ENCODE peak calls at places on chromosomes 16 and 17, in ten cellular contexts. One of them, this sample, is unnamed.

GRCh38 chr17:38897671-38898290 is 27.6 kb upstream of the LASP1NB start:
- ATAC-seq in activated naive CD8-positive, alpha-beta T cell treated with anti-CD3 and anti-CD28 coated beads, Interleukin-2, amount 10 ng/mL, durations not matched to agents 7 days and 5 days: no peak
- ATAC-seq in natural killer cell: no peak
- ATAC-seq in Right ventricle myocardium superior: no peak
- ATAC-seq in activated CD8-positive, alpha-beta T cell treated with anti-CD3 and anti-CD28 coated beads, Interleukin-2, amount 10 ng/mL, durations not matched to agents 7 days and 5 days: no peak
- ATAC-seq in activated T-cell treated with anti-CD3 and anti-CD28 coated beads, Interleukin-2, amount 50 U/mL, for 72 hours: peak; percentile 3
- ATAC-seq in effector memory CD8-positive, alpha-beta T cell: no peak
- ATAC-seq in IMR-90: no peak
- ATAC-seq in central memory CD8-positive, alpha-beta T cell: no peak
- ATAC-seq in A549: no peak
- ATAC-seq in this sample: no peak

GRCh38 chr16:24024971-24025370 is 189.2 kb downstream of the PRKCB start:
- ATAC-seq in activated naive CD8-positive, alpha-beta T cell treated with anti-CD3 and anti-CD28 coated beads, Interleukin-2, amount 10 ng/mL, durations not matched to agents 7 days and 5 days: no peak
- ATAC-seq in natural killer cell: no peak
- ATAC-seq in Right ventricle myocardium superior: no peak
- ATAC-seq in activated CD8-positive, alpha-beta T cell treated with anti-CD3 and anti-CD28 coated beads, Interleukin-2, amount 10 ng/mL, durations not matched to agents 7 days and 5 days: no peak
- ATAC-seq in activated T-cell treated with anti-CD3 and anti-CD28 coated beads, Interleukin-2, amount 50 U/mL, for 72 hours: no peak
- ATAC-seq in effector memory CD8-positive, alpha-beta T cell: no peak
- ATAC-seq in IMR-90: no peak
- ATAC-seq in central memory CD8-positive, alpha-beta T cell: no peak
- ATAC-seq in A549: no peak
- ATAC-seq in this sample: no peak

GRCh38 chr17:20127660-20128413 is 118.7 kb downstream of the SPECC1 start:
- ATAC-seq in activated naive CD8-positive, alpha-beta T cell treated with anti-CD3 and anti-CD28 coated beads, Interleukin-2, amount 10 ng/mL, durations not matched to agents 7 days and 5 days: no peak
- ATAC-seq in natural killer cell: no peak
- ATAC-seq in Right ventricle myocardium superior: no peak
- ATAC-seq in activated CD8-positive, alpha-beta T cell treated with anti-CD3 and anti-CD28 coated beads, Interleukin-2, amount 10 ng/mL, durations not matched to agents 7 days and 5 days: no peak
- ATAC-seq in activated T-cell treated with anti-CD3 and anti-CD28 coated beads, Interleukin-2, amount 50 U/mL, for 72 hours: no peak
- ATAC-seq in effector memory CD8-positive, alpha-beta T cell: no peak
- ATAC-seq in IMR-90: peak; percentile 96
- ATAC-seq in central memory CD8-positive, alpha-beta T cell: no peak
- ATAC-seq in A549: peak; percentile 34
- ATAC-seq in this sample: no peak

GRCh38 chr16:24505959-24506358 is 33.4 kb upstream of the RBBP6 start:
- ATAC-seq in activated naive CD8-positive, alpha-beta T cell treated with anti-CD3 and anti-CD28 coated beads, Interleukin-2, amount 10 ng/mL, durations not matched to agents 7 days and 5 days: no peak
- ATAC-seq in natural killer cell: no peak
- ATAC-seq in Right ventricle myocardium superior: no peak
- ATAC-seq in activated CD8-positive, alpha-beta T cell treated with anti-CD3 and anti-CD28 coated beads, Interleukin-2, amount 10 ng/mL, durations not matched to agents 7 days and 5 days: no peak
- ATAC-seq in activated T-cell treated with anti-CD3 and anti-CD28 coated beads, Interleukin-2, amount 50 U/mL, for 72 hours: no peak
- ATAC-seq in effector memory CD8-positive, alpha-beta T cell: no peak
- ATAC-seq in IMR-90: no peak
- ATAC-seq in central memory CD8-positive, alpha-beta T cell: no peak
- ATAC-seq in A549: no peak
- ATAC-seq in this sample: no peak

GRCh38 chr16:71666264-71666663 is 40.3 kb downstream of the MARVELD3 start:
- ATAC-seq in activated naive CD8-positive, alpha-beta T cell treated with anti-CD3 and anti-CD28 coated beads, Interleukin-2, amount 10 ng/mL, durations not matched to agents 7 days and 5 days: no peak
- ATAC-seq in natural killer cell: no peak
- ATAC-seq in Right ventricle myocardium superior: no peak
- ATAC-seq in activated CD8-positive, alpha-beta T cell treated with anti-CD3 and anti-CD28 coated beads, Interleukin-2, amount 10 ng/mL, durations not matched to agents 7 days and 5 days: no peak
- ATAC-seq in activated T-cell treated with anti-CD3 and anti-CD28 coated beads, Interleukin-2, amount 50 U/mL, for 72 hours: no peak
- ATAC-seq in effector memory CD8-positive, alpha-beta T cell: no peak
- ATAC-seq in IMR-90: no peak
- ATAC-seq in central memory CD8-positive, alpha-beta T cell: no peak
- ATAC-seq in A549: no peak
- ATAC-seq in this sample: no peak

GRCh38 chr16:2992383-2993081 is 12.3 kb upstream of the PKMYT1 start:
- ATAC-seq in activated naive CD8-positive, alpha-beta T cell treated with anti-CD3 and anti-CD28 coated beads, Interleukin-2, amount 10 ng/mL, durations not matched to agents 7 days and 5 days: no peak
- ATAC-seq in natural killer cell: no peak
- ATAC-seq in Right ventricle myocardium superior: no peak
- ATAC-seq in activated CD8-positive, alpha-beta T cell treated with anti-CD3 and anti-CD28 coated beads, Interleukin-2, amount 10 ng/mL, durations not matched to agents 7 days and 5 days: no peak
- ATAC-seq in activated T-cell treated with anti-CD3 and anti-CD28 coated beads, Interleukin-2, amount 50 U/mL, for 72 hours: no peak
- ATAC-seq in effector memory CD8-positive, alpha-beta T cell: no peak
- ATAC-seq in IMR-90: no peak
- ATAC-seq in central memory CD8-positive, alpha-beta T cell: no peak
- ATAC-seq in A549: no peak
- ATAC-seq in this sample: no peak

GRCh38 chr16:83911290-83911689 is 12.4 kb downstream of the MLYCD start:
- ATAC-seq in activated naive CD8-positive, alpha-beta T cell treated with anti-CD3 and anti-CD28 coated beads, Interleukin-2, amount 10 ng/mL, durations not matched to agents 7 days and 5 days: no peak
- ATAC-seq in natural killer cell: no peak
- ATAC-seq in Right ventricle myocardium superior: no peak
- ATAC-seq in activated CD8-positive, alpha-beta T cell treated with anti-CD3 and anti-CD28 coated beads, Interleukin-2, amount 10 ng/mL, durations not matched to agents 7 days and 5 days: no peak
- ATAC-seq in activated T-cell treated with anti-CD3 and anti-CD28 coated beads, Interleukin-2, amount 50 U/mL, for 72 hours: no peak
- ATAC-seq in effector memory CD8-positive, alpha-beta T cell: no peak
- ATAC-seq in IMR-90: no peak
- ATAC-seq in central memory CD8-positive, alpha-beta T cell: no peak
- ATAC-seq in A549: no peak
- ATAC-seq in this sample: no peak

GRCh38 chr16:12178251-12178990 is 201.9 kb downstream of the SNX29 start:
- ATAC-seq in activated naive CD8-positive, alpha-beta T cell treated with anti-CD3 and anti-CD28 coated beads, Interleukin-2, amount 10 ng/mL, durations not matched to agents 7 days and 5 days: no peak
- ATAC-seq in natural killer cell: no peak
- ATAC-seq in Right ventricle myocardium superior: peak; percentile 83
- ATAC-seq in activated CD8-positive, alpha-beta T cell treated with anti-CD3 and anti-CD28 coated beads, Interleukin-2, amount 10 ng/mL, durations not matched to agents 7 days and 5 days: no peak
- ATAC-seq in activated T-cell treated with anti-CD3 and anti-CD28 coated beads, Interleukin-2, amount 50 U/mL, for 72 hours: no peak
- ATAC-seq in effector memory CD8-positive, alpha-beta T cell: no peak
- ATAC-seq in IMR-90: peak; percentile 93
- ATAC-seq in central memory CD8-positive, alpha-beta T cell: no peak
- ATAC-seq in A549: no peak
- ATAC-seq in this sample: no peak

GRCh38 chr16:54411555-54411954 is 125.0 kb upstream of the IRX3 start:
- ATAC-seq in activated naive CD8-positive, alpha-beta T cell treated with anti-CD3 and anti-CD28 coated beads, Interleukin-2, amount 10 ng/mL, durations not matched to agents 7 days and 5 days: no peak
- ATAC-seq in natural killer cell: no peak
- ATAC-seq in Right ventricle myocardium superior: peak; percentile 55
- ATAC-seq in activated CD8-positive, alpha-beta T cell treated with anti-CD3 and anti-CD28 coated beads, Interleukin-2, amount 10 ng/mL, durations not matched to agents 7 days and 5 days: no peak
- ATAC-seq in activated T-cell treated with anti-CD3 and anti-CD28 coated beads, Interleukin-2, amount 50 U/mL, for 72 hours: no peak
- ATAC-seq in effector memory CD8-positive, alpha-beta T cell: no peak
- ATAC-seq in IMR-90: no peak
- ATAC-seq in central memory CD8-positive, alpha-beta T cell: no peak
- ATAC-seq in A549: no peak
- ATAC-seq in this sample: no peak

GRCh38 chr16:30009990-30010816 is 624 bp downstream of the DOC2A start:
- ATAC-seq in activated naive CD8-positive, alpha-beta T cell treated with anti-CD3 and anti-CD28 coated beads, Interleukin-2, amount 10 ng/mL, durations not matched to agents 7 days and 5 days: no peak
- ATAC-seq in natural killer cell: peak; percentile 12
- ATAC-seq in Right ventricle myocardium superior: no peak
- ATAC-seq in activated CD8-positive, alpha-beta T cell treated with anti-CD3 and anti-CD28 coated beads, Interleukin-2, amount 10 ng/mL, durations not matched to agents 7 days and 5 days: peak; percentile 22
- ATAC-seq in activated T-cell treated with anti-CD3 and anti-CD28 coated beads, Interleukin-2, amount 50 U/mL, for 72 hours: peak; percentile 12
- ATAC-seq in effector memory CD8-positive, alpha-beta T cell: peak; percentile 16
- ATAC-seq in IMR-90: peak; percentile 8
- ATAC-seq in central memory CD8-positive, alpha-beta T cell: no peak
- ATAC-seq in A549: no peak
- ATAC-seq in this sample: no peak

GRCh38 chr17:45139533-45139920 is 4.0 kb downstream of the ACBD4 start:
- ATAC-seq in activated naive CD8-positive, alpha-beta T cell treated with anti-CD3 and anti-CD28 coated beads, Interleukin-2, amount 10 ng/mL, durations not matched to agents 7 days and 5 days: no peak
- ATAC-seq in natural killer cell: no peak
- ATAC-seq in Right ventricle myocardium superior: no peak
- ATAC-seq in activated CD8-positive, alpha-beta T cell treated with anti-CD3 and anti-CD28 coated beads, Interleukin-2, amount 10 ng/mL, durations not matched to agents 7 days and 5 days: no peak
- ATAC-seq in activated T-cell treated with anti-CD3 and anti-CD28 coated beads, Interleukin-2, amount 50 U/mL, for 72 hours: no peak
- ATAC-seq in effector memory CD8-positive, alpha-beta T cell: no peak
- ATAC-seq in IMR-90: no peak
- ATAC-seq in central memory CD8-positive, alpha-beta T cell: no peak
- ATAC-seq in A549: no peak
- ATAC-seq in this sample: no peak

GRCh38 chr16:47460301-47460754 is 535 bp downstream of the ITFG1 start:
- ATAC-seq in activated naive CD8-positive, alpha-beta T cell treated with anti-CD3 and anti-CD28 coated beads, Interleukin-2, amount 10 ng/mL, durations not matched to agents 7 days and 5 days: no peak
- ATAC-seq in natural killer cell: no peak
- ATAC-seq in Right ventricle myocardium superior: no peak
- ATAC-seq in activated CD8-positive, alpha-beta T cell treated with anti-CD3 and anti-CD28 coated beads, Interleukin-2, amount 10 ng/mL, durations not matched to agents 7 days and 5 days: no peak
- ATAC-seq in activated T-cell treated with anti-CD3 and anti-CD28 coated beads, Interleukin-2, amount 50 U/mL, for 72 hours: no peak
- ATAC-seq in effector memory CD8-positive, alpha-beta T cell: no peak
- ATAC-seq in IMR-90: no peak
- ATAC-seq in central memory CD8-positive, alpha-beta T cell: no peak
- ATAC-seq in A549: peak; percentile 19
- ATAC-seq in this sample: no peak

GRCh38 chr16:47519037-47519436 is 57.9 kb downstream of the PHKB start:
- ATAC-seq in activated naive CD8-positive, alpha-beta T cell treated with anti-CD3 and anti-CD28 coated beads, Interleukin-2, amount 10 ng/mL, durations not matched to agents 7 days and 5 days: no peak
- ATAC-seq in natural killer cell: no peak
- ATAC-seq in Right ventricle myocardium superior: no peak
- ATAC-seq in activated CD8-positive, alpha-beta T cell treated with anti-CD3 and anti-CD28 coated beads, Interleukin-2, amount 10 ng/mL, durations not matched to agents 7 days and 5 days: no peak
- ATAC-seq in activated T-cell treated with anti-CD3 and anti-CD28 coated beads, Interleukin-2, amount 50 U/mL, for 72 hours: peak; percentile 36
- ATAC-seq in effector memory CD8-positive, alpha-beta T cell: no peak
- ATAC-seq in IMR-90: no peak
- ATAC-seq in central memory CD8-positive, alpha-beta T cell: no peak
- ATAC-seq in A549: no peak
- ATAC-seq in this sample: no peak

GRCh38 chr17:64401941-64402340 is 11.3 kb upstream of the PECAM1 start:
- ATAC-seq in activated naive CD8-positive, alpha-beta T cell treated with anti-CD3 and anti-CD28 coated beads, Interleukin-2, amount 10 ng/mL, durations not matched to agents 7 days and 5 days: no peak
- ATAC-seq in natural killer cell: peak; percentile 58
- ATAC-seq in Right ventricle myocardium superior: no peak
- ATAC-seq in activated CD8-positive, alpha-beta T cell treated with anti-CD3 and anti-CD28 coated beads, Interleukin-2, amount 10 ng/mL, durations not matched to agents 7 days and 5 days: peak; percentile 6
- ATAC-seq in activated T-cell treated with anti-CD3 and anti-CD28 coated beads, Interleukin-2, amount 50 U/mL, for 72 hours: no peak
- ATAC-seq in effector memory CD8-positive, alpha-beta T cell: no peak
- ATAC-seq in IMR-90: no peak
- ATAC-seq in central memory CD8-positive, alpha-beta T cell: no peak
- ATAC-seq in A549: no peak
- ATAC-seq in this sample: no peak

GRCh38 chr16:87896924-87897562 is 27.7 kb upstream of the SLC7A5 start:
- ATAC-seq in activated naive CD8-positive, alpha-beta T cell treated with anti-CD3 and anti-CD28 coated beads, Interleukin-2, amount 10 ng/mL, durations not matched to agents 7 days and 5 days: peak; percentile 4
- ATAC-seq in natural killer cell: no peak
- ATAC-seq in Right ventricle myocardium superior: no peak
- ATAC-seq in activated CD8-positive, alpha-beta T cell treated with anti-CD3 and anti-CD28 coated beads, Interleukin-2, amount 10 ng/mL, durations not matched to agents 7 days and 5 days: peak; percentile 6
- ATAC-seq in activated T-cell treated with anti-CD3 and anti-CD28 coated beads, Interleukin-2, amount 50 U/mL, for 72 hours: no peak
- ATAC-seq in effector memory CD8-positive, alpha-beta T cell: no peak
- ATAC-seq in IMR-90: no peak
- ATAC-seq in central memory CD8-positive, alpha-beta T cell: no peak
- ATAC-seq in A549: no peak
- ATAC-seq in this sample: no peak

GRCh38 chr17:10041287-10041612 is 136.2 kb upstream of the RCVRN start:
- ATAC-seq in activated naive CD8-positive, alpha-beta T cell treated with anti-CD3 and anti-CD28 coated beads, Interleukin-2, amount 10 ng/mL, durations not matched to agents 7 days and 5 days: no peak
- ATAC-seq in natural killer cell: no peak
- ATAC-seq in Right ventricle myocardium superior: no peak
- ATAC-seq in activated CD8-positive, alpha-beta T cell treated with anti-CD3 and anti-CD28 coated beads, Interleukin-2, amount 10 ng/mL, durations not matched to agents 7 days and 5 days: no peak
- ATAC-seq in activated T-cell treated with anti-CD3 and anti-CD28 coated beads, Interleukin-2, amount 50 U/mL, for 72 hours: no peak
- ATAC-seq in effector memory CD8-positive, alpha-beta T cell: no peak
- ATAC-seq in IMR-90: no peak
- ATAC-seq in central memory CD8-positive, alpha-beta T cell: no peak
- ATAC-seq in A549: peak; percentile 65
- ATAC-seq in this sample: no peak

GRCh38 chr17:4474093-4474492 is 24.6 kb upstream of the SPNS2 start:
- ATAC-seq in activated naive CD8-positive, alpha-beta T cell treated with anti-CD3 and anti-CD28 coated beads, Interleukin-2, amount 10 ng/mL, durations not matched to agents 7 days and 5 days: no peak
- ATAC-seq in natural killer cell: no peak
- ATAC-seq in Right ventricle myocardium superior: peak; percentile 94
- ATAC-seq in activated CD8-positive, alpha-beta T cell treated with anti-CD3 and anti-CD28 coated beads, Interleukin-2, amount 10 ng/mL, durations not matched to agents 7 days and 5 days: no peak
- ATAC-seq in activated T-cell treated with anti-CD3 and anti-CD28 coated beads, Interleukin-2, amount 50 U/mL, for 72 hours: no peak
- ATAC-seq in effector memory CD8-positive, alpha-beta T cell: no peak
- ATAC-seq in IMR-90: no peak
- ATAC-seq in central memory CD8-positive, alpha-beta T cell: no peak
- ATAC-seq in A549: no peak
- ATAC-seq in this sample: no peak

GRCh38 chr17:6683730-6684459 is 29.3 kb downstream of the SLC13A5 start:
- ATAC-seq in activated naive CD8-positive, alpha-beta T cell treated with anti-CD3 and anti-CD28 coated beads, Interleukin-2, amount 10 ng/mL, durations not matched to agents 7 days and 5 days: no peak
- ATAC-seq in natural killer cell: no peak
- ATAC-seq in Right ventricle myocardium superior: no peak
- ATAC-seq in activated CD8-positive, alpha-beta T cell treated with anti-CD3 and anti-CD28 coated beads, Interleukin-2, amount 10 ng/mL, durations not matched to agents 7 days and 5 days: no peak
- ATAC-seq in activated T-cell treated with anti-CD3 and anti-CD28 coated beads, Interleukin-2, amount 50 U/mL, for 72 hours: no peak
- ATAC-seq in effector memory CD8-positive, alpha-beta T cell: no peak
- ATAC-seq in IMR-90: no peak
- ATAC-seq in central memory CD8-positive, alpha-beta T cell: no peak
- ATAC-seq in A549: no peak
- ATAC-seq in this sample: no peak

GRCh38 chr16:50284131-50284911 is 18.0 kb downstream of the ADCY7 start:
- ATAC-seq in activated naive CD8-positive, alpha-beta T cell treated with anti-CD3 and anti-CD28 coated beads, Interleukin-2, amount 10 ng/mL, durations not matched to agents 7 days and 5 days: no peak
- ATAC-seq in natural killer cell: peak; percentile 25
- ATAC-seq in Right ventricle myocardium superior: peak; percentile 34
- ATAC-seq in activated CD8-positive, alpha-beta T cell treated with anti-CD3 and anti-CD28 coated beads, Interleukin-2, amount 10 ng/mL, durations not matched to agents 7 days and 5 days: no peak
- ATAC-seq in activated T-cell treated with anti-CD3 and anti-CD28 coated beads, Interleukin-2, amount 50 U/mL, for 72 hours: no peak
- ATAC-seq in effector memory CD8-positive, alpha-beta T cell: no peak
- ATAC-seq in IMR-90: no peak
- ATAC-seq in central memory CD8-positive, alpha-beta T cell: no peak
- ATAC-seq in A549: peak; percentile 22
- ATAC-seq in this sample: no peak

GRCh38 chr17:59329558-59330313 is 1.7 kb upstream of the YPEL2 start:
- ATAC-seq in activated naive CD8-positive, alpha-beta T cell treated with anti-CD3 and anti-CD28 coated beads, Interleukin-2, amount 10 ng/mL, durations not matched to agents 7 days and 5 days: peak; percentile 51
- ATAC-seq in natural killer cell: peak; percentile 66
- ATAC-seq in Right ventricle myocardium superior: peak; percentile 64
- ATAC-seq in activated CD8-positive, alpha-beta T cell treated with anti-CD3 and anti-CD28 coated beads, Interleukin-2, amount 10 ng/mL, durations not matched to agents 7 days and 5 days: peak; percentile 52
- ATAC-seq in activated T-cell treated with anti-CD3 and anti-CD28 coated beads, Interleukin-2, amount 50 U/mL, for 72 hours: peak; percentile 48
- ATAC-seq in effector memory CD8-positive, alpha-beta T cell: peak; percentile 63
- ATAC-seq in IMR-90: peak; percentile 64
- ATAC-seq in central memory CD8-positive, alpha-beta T cell: peak; percentile 65
- ATAC-seq in A549: peak; percentile 78
- ATAC-seq in this sample: peak; percentile 64

GRCh38 chr16:89620406-89620841 is 7.0 kb downstream of the DPEP1 start:
- ATAC-seq in activated naive CD8-positive, alpha-beta T cell treated with anti-CD3 and anti-CD28 coated beads, Interleukin-2, amount 10 ng/mL, durations not matched to agents 7 days and 5 days: no peak
- ATAC-seq in natural killer cell: no peak
- ATAC-seq in Right ventricle myocardium superior: no peak
- ATAC-seq in activated CD8-positive, alpha-beta T cell treated with anti-CD3 and anti-CD28 coated beads, Interleukin-2, amount 10 ng/mL, durations not matched to agents 7 days and 5 days: no peak
- ATAC-seq in activated T-cell treated with anti-CD3 and anti-CD28 coated beads, Interleukin-2, amount 50 U/mL, for 72 hours: no peak
- ATAC-seq in effector memory CD8-positive, alpha-beta T cell: no peak
- ATAC-seq in IMR-90: no peak
- ATAC-seq in central memory CD8-positive, alpha-beta T cell: no peak
- ATAC-seq in A549: no peak
- ATAC-seq in this sample: no peak

GRCh38 chr17:68955181-68955841 is at the start of gene ABCA8:
- ATAC-seq in activated naive CD8-positive, alpha-beta T cell treated with anti-CD3 and anti-CD28 coated beads, Interleukin-2, amount 10 ng/mL, durations not matched to agents 7 days and 5 days: no peak
- ATAC-seq in natural killer cell: no peak
- ATAC-seq in Right ventricle myocardium superior: peak; percentile 93
- ATAC-seq in activated CD8-positive, alpha-beta T cell treated with anti-CD3 and anti-CD28 coated beads, Interleukin-2, amount 10 ng/mL, durations not matched to agents 7 days and 5 days: no peak
- ATAC-seq in activated T-cell treated with anti-CD3 and anti-CD28 coated beads, Interleukin-2, amount 50 U/mL, for 72 hours: no peak
- ATAC-seq in effector memory CD8-positive, alpha-beta T cell: no peak
- ATAC-seq in IMR-90: peak; percentile 73
- ATAC-seq in central memory CD8-positive, alpha-beta T cell: no peak
- ATAC-seq in A549: no peak
- ATAC-seq in this sample: no peak

GRCh38 chr17:31269597-31269996 is 27.4 kb downstream of the OMG start:
- ATAC-seq in activated naive CD8-positive, alpha-beta T cell treated with anti-CD3 and anti-CD28 coated beads, Interleukin-2, amount 10 ng/mL, durations not matched to agents 7 days and 5 days: no peak
- ATAC-seq in natural killer cell: no peak
- ATAC-seq in Right ventricle myocardium superior: peak; percentile 73
- ATAC-seq in activated CD8-positive, alpha-beta T cell treated with anti-CD3 and anti-CD28 coated beads, Interleukin-2, amount 10 ng/mL, durations not matched to agents 7 days and 5 days: no peak
- ATAC-seq in activated T-cell treated with anti-CD3 and anti-CD28 coated beads, Interleukin-2, amount 50 U/mL, for 72 hours: no peak
- ATAC-seq in effector memory CD8-positive, alpha-beta T cell: no peak
- ATAC-seq in IMR-90: peak; percentile 92
- ATAC-seq in central memory CD8-positive, alpha-beta T cell: no peak
- ATAC-seq in A549: peak; percentile 97
- ATAC-seq in this sample: no peak

GRCh38 chr16:28265822-28266221 is 26.5 kb upstream of the SBK1 start:
- ATAC-seq in activated naive CD8-positive, alpha-beta T cell treated with anti-CD3 and anti-CD28 coated beads, Interleukin-2, amount 10 ng/mL, durations not matched to agents 7 days and 5 days: peak; percentile 39
- ATAC-seq in natural killer cell: no peak
- ATAC-seq in Right ventricle myocardium superior: no peak
- ATAC-seq in activated CD8-positive, alpha-beta T cell treated with anti-CD3 and anti-CD28 coated beads, Interleukin-2, amount 10 ng/mL, durations not matched to agents 7 days and 5 days: peak; percentile 30
- ATAC-seq in activated T-cell treated with anti-CD3 and anti-CD28 coated beads, Interleukin-2, amount 50 U/mL, for 72 hours: no peak
- ATAC-seq in effector memory CD8-positive, alpha-beta T cell: no peak
- ATAC-seq in IMR-90: no peak
- ATAC-seq in central memory CD8-positive, alpha-beta T cell: no peak
- ATAC-seq in A549: no peak
- ATAC-seq in this sample: no peak

GRCh38 chr17:7130626-7131467 is 16.2 kb upstream of the ASGR2 start:
- ATAC-seq in activated naive CD8-positive, alpha-beta T cell treated with anti-CD3 and anti-CD28 coated beads, Interleukin-2, amount 10 ng/mL, durations not matched to agents 7 days and 5 days: no peak
- ATAC-seq in natural killer cell: no peak
- ATAC-seq in Right ventricle myocardium superior: peak; percentile 33
- ATAC-seq in activated CD8-positive, alpha-beta T cell treated with anti-CD3 and anti-CD28 coated beads, Interleukin-2, amount 10 ng/mL, durations not matched to agents 7 days and 5 days: no peak
- ATAC-seq in activated T-cell treated with anti-CD3 and anti-CD28 coated beads, Interleukin-2, amount 50 U/mL, for 72 hours: no peak
- ATAC-seq in effector memory CD8-positive, alpha-beta T cell: no peak
- ATAC-seq in IMR-90: peak; percentile 32
- ATAC-seq in central memory CD8-positive, alpha-beta T cell: no peak
- ATAC-seq in A549: no peak
- ATAC-seq in this sample: no peak

GRCh38 chr17:35811759-35812158 is 2.5 kb downstream of the TAF15 start:
- ATAC-seq in activated naive CD8-positive, alpha-beta T cell treated with anti-CD3 and anti-CD28 coated beads, Interleukin-2, amount 10 ng/mL, durations not matched to agents 7 days and 5 days: no peak
- ATAC-seq in natural killer cell: no peak
- ATAC-seq in Right ventricle myocardium superior: no peak
- ATAC-seq in activated CD8-positive, alpha-beta T cell treated with anti-CD3 and anti-CD28 coated beads, Interleukin-2, amount 10 ng/mL, durations not matched to agents 7 days and 5 days: no peak
- ATAC-seq in activated T-cell treated with anti-CD3 and anti-CD28 coated beads, Interleukin-2, amount 50 U/mL, for 72 hours: no peak
- ATAC-seq in effector memory CD8-positive, alpha-beta T cell: no peak
- ATAC-seq in IMR-90: no peak
- ATAC-seq in central memory CD8-positive, alpha-beta T cell: no peak
- ATAC-seq in A549: no peak
- ATAC-seq in this sample: no peak

GRCh38 chr17:16129441-16129840 is 85.9 kb downstream of the NCOR1 start:
- ATAC-seq in activated naive CD8-positive, alpha-beta T cell treated with anti-CD3 and anti-CD28 coated beads, Interleukin-2, amount 10 ng/mL, durations not matched to agents 7 days and 5 days: no peak
- ATAC-seq in natural killer cell: no peak
- ATAC-seq in Right ventricle myocardium superior: no peak
- ATAC-seq in activated CD8-positive, alpha-beta T cell treated with anti-CD3 and anti-CD28 coated beads, Interleukin-2, amount 10 ng/mL, durations not matched to agents 7 days and 5 days: no peak
- ATAC-seq in activated T-cell treated with anti-CD3 and anti-CD28 coated beads, Interleukin-2, amount 50 U/mL, for 72 hours: no peak
- ATAC-seq in effector memory CD8-positive, alpha-beta T cell: no peak
- ATAC-seq in IMR-90: no peak
- ATAC-seq in central memory CD8-positive, alpha-beta T cell: no peak
- ATAC-seq in A549: no peak
- ATAC-seq in this sample: no peak

GRCh38 chr16:25036561-25036960 is 21.4 kb upstream of the ARHGAP17 start:
- ATAC-seq in activated naive CD8-positive, alpha-beta T cell treated with anti-CD3 and anti-CD28 coated beads, Interleukin-2, amount 10 ng/mL, durations not matched to agents 7 days and 5 days: no peak
- ATAC-seq in natural killer cell: no peak
- ATAC-seq in Right ventricle myocardium superior: no peak
- ATAC-seq in activated CD8-positive, alpha-beta T cell treated with anti-CD3 and anti-CD28 coated beads, Interleukin-2, amount 10 ng/mL, durations not matched to agents 7 days and 5 days: no peak
- ATAC-seq in activated T-cell treated with anti-CD3 and anti-CD28 coated beads, Interleukin-2, amount 50 U/mL, for 72 hours: no peak
- ATAC-seq in effector memory CD8-positive, alpha-beta T cell: no peak
- ATAC-seq in IMR-90: no peak
- ATAC-seq in central memory CD8-positive, alpha-beta T cell: no peak
- ATAC-seq in A549: no peak
- ATAC-seq in this sample: no peak

This sample was measured in stimulated activated memory B cell treated with anti-CD40 and anti-IgM and Interleukin-4, amounts not matched to agents 10 μg/mL and 1 μg/mL and 100 μg/mL, for 72 hours.